ENCODE peak calls at places on chromosomes 7 and 10, in six cellular contexts. J is H9, G is H1, N is IMR-90, H is mesendoderm, K is neuronal stem cell. R is an unnamed sample.

GRCh38 chr10:70579234-70580002 is 23.1 kb downstream of the PRF1 start:
- DNase-seq in J (no peak), H (no peak), G (no peak), N (no peak), K (no peak), R (no peak)

GRCh38 chr10:93079663-93080349 is 6.1 kb downstream of the CYP26A1 start:
- DNase-seq in G (no peak), J (no peak), N (no peak), K (no peak), H (peak; percentile 59), R (no peak)

GRCh38 chr7:107480932-107481331 is 11.1 kb downstream of the GPR22 start:
- DNase-seq in N (no peak), K (no peak), H (no peak), J (no peak), G (no peak), R (no peak)

GRCh38 chr10:93160829-93161228 is 87.1 kb downstream of the CYP26A1 start:
- DNase-seq in J (no peak), H (no peak), K (no peak), N (peak; percentile 39), G (no peak), R (peak; percentile 61)

GRCh38 chr10:60943372-60944158 is 420 bp downstream of the RHOBTB1 start:
- DNase-seq in H (peak; percentile 91), N (peak; percentile 40), G (peak; percentile 81), J (peak; percentile 83), K (peak; percentile 61), R (peak; percentile 87)

GRCh38 chr10:125153693-125154490 is 6.5 kb downstream of the CTBP2 start:
- DNase-seq in J (peak; percentile 23), K (no peak), H (no peak), G (no peak), N (peak; percentile 54), R (peak; percentile 59)

GRCh38 chr10:11789294-11789693 is 33.9 kb upstream of the PROSER2 start:
- DNase-seq in K (no peak), H (no peak), J (no peak), G (no peak), N (no peak), R (no peak)

GRCh38 chr7:30412810-30413504 is 65.6 kb downstream of the NOD1 start:
- DNase-seq in G (peak; percentile 48), K (peak; percentile 53), J (peak; percentile 70), H (peak; percentile 94), N (peak; percentile 83), R (peak; percentile 86)

GRCh38 chr10:26739087-26739631 is 41.7 kb downstream of the PDSS1 start:
- DNase-seq in G (no peak), H (no peak), N (no peak), J (no peak), K (no peak), R (no peak)

GRCh38 chr10:82251222-82251977 is 376.4 kb downstream of the NRG3 start:
- DNase-seq in K (peak; percentile 35), G (no peak), N (no peak), J (peak; percentile 59), H (peak; percentile 96), R (no peak)

GRCh38 chr10:103925591-103925990 is 7.6 kb upstream of the STN1 start:
- DNase-seq in J (no peak), N (no peak), H (no peak), G (no peak), K (no peak), R (no peak)

GRCh38 chr10:129960493-129961273 is 3.4 kb downstream of the EBF3 start:
- DNase-seq in H (no peak), N (no peak), G (no peak), K (peak; percentile 21), J (no peak), R (no peak)

GRCh38 chr7:156497776-156498509 is 142.6 kb upstream of the RNF32 start:
- DNase-seq in H (no peak), J (no peak), G (no peak), K (no peak), N (no peak), R (no peak)

DNA sequence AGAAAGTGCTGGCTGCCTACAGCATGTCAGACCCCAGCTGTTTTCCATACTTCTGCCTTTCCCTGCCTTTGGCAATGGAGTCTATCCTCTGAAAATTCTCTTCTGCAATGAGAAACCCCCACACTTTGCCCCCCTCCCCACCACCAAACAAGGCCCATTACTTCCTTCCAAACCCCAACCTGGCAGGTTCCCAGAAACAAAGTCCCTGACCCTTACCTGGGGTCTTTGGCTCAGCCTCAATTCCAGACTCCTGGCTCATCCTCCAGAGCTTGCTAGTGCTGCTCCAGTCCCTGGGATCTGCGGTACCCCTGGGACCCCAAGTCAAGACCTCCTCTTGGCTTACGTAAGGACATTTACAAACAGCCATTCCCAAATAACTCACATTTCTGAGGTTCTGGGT is 17.5 kb upstream of the CCL26 start:
- DNase-seq in J (no peak), G (no peak), K (no peak), N (no peak), H (no peak), R (no peak)
- H2BK15ac ChIP-seq in J (no peak overlapping the region), G (no peak overlapping the region), K (no peak overlapping the region), N (no peak overlapping the region), H (no peak overlapping the region), R (no peak overlapping the region)

GRCh38 chr7:80134105-80134535 is 511 bp upstream of the GNAI1 start:
- DNase-seq in G (no peak), K (no peak), H (no peak), J (peak; percentile 62), N (no peak), R (no peak)
- H3K9ac ChIP-seq in G (peak overlapping the region; percentile 47), K (peak overlapping the region; percentile 12), H (peak overlapping the region; percentile 78), J (peak overlapping the region; percentile 78), N (peak overlapping the region; percentile 5), R (peak overlapping the region; percentile 97)

GRCh38 chr7:142629588-142630260 is 119.5 kb upstream of the PRSS1 start:
- DNase-seq in H (peak; percentile 81), K (no peak), J (no peak), G (no peak), N (peak; percentile 61), R (peak; percentile 68)
- H2BK15ac ChIP-seq in H (no peak overlapping the region), K (no peak overlapping the region), J (no peak overlapping the region), G (no peak overlapping the region), N (peak overlapping the region; percentile 31), R (no peak overlapping the region)

DNA sequence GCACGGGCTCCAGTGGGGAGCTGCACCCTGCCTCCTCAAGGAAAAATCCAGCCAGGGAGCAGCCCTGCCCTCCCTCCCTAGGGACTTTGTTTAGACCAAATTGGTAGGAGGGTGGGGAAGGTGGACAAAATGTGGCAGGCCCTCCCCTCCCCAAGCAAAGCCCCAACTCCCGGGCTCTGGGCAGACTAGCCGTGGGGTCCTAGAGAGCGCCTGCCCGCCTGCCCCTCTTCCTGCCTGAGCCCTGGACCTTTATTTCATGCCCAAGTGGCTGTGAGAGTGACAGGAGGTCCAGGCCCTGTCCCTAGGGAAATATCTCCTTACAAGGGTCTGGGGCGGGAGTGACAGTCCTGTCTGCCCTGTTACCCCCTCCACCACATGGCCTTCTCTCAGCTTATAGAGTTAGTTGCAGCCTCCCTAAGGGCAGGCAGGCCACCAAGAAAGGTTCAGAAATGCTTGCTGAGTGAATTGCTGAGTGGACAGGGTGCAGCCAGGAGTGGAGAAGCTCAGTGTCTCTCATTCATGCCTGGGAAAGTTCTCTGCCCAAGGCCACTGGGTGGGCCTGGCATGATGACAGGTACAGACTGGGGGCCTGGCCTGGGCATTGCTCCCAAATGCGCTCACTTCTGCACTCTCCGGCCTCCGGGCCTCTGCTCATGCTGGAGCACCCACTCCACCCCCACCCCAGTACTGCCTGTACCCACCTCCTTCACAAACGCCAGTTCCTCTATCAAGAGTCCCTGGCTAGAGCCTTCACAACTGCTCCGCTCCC is 25.2 kb downstream of the DNAJB12 start:
- DNase-seq in J (no peak), N (no peak), G (no peak), K (no peak), H (no peak), R (no peak)
- H3K9ac ChIP-seq in J (no peak overlapping the region), N (no peak overlapping the region), G (no peak overlapping the region), K (no peak overlapping the region), H (peak overlapping the region; percentile 16), R (no peak overlapping the region)

DNA sequence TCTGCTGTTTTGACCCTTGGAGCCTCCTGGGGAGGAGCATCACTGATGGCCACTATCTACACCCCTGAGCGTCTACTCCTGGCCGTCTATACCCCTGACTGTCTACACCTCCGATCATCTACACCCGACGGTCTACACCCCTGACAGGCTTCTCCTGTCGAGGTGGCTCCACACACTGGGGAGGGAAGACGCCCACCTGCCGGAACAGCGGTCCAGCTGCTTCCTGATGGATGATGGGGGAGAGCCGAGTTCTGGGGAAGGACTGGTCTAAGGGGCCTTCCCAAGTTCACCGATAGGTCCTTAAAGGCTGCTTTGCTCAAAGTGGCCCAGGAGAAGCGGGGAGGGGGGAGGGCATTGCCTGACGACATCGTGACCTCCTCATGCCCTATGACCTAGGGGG is 39.4 kb downstream of the GBX1 start:
- DNase-seq in G (no peak), K (no peak), J (no peak), N (no peak), H (no peak), R (no peak)
- H2BK15ac ChIP-seq in G (no peak overlapping the region), K (no peak overlapping the region), J (no peak overlapping the region), N (no peak overlapping the region), H (no peak overlapping the region), R (no peak overlapping the region)

GRCh38 chr10:72259491-72260214 is 14.1 kb upstream of the DDIT4 start:
- DNase-seq in K (no peak), J (no peak), N (peak; percentile 80), H (peak; percentile 72), G (no peak), R (peak; percentile 70)
- H3K9ac ChIP-seq in K (no peak overlapping the region), J (no peak overlapping the region), N (peak overlapping the region; percentile 76), H (peak overlapping the region; percentile 76), G (peak overlapping the region; percentile 5), R (peak overlapping the region; percentile 65)

DNA sequence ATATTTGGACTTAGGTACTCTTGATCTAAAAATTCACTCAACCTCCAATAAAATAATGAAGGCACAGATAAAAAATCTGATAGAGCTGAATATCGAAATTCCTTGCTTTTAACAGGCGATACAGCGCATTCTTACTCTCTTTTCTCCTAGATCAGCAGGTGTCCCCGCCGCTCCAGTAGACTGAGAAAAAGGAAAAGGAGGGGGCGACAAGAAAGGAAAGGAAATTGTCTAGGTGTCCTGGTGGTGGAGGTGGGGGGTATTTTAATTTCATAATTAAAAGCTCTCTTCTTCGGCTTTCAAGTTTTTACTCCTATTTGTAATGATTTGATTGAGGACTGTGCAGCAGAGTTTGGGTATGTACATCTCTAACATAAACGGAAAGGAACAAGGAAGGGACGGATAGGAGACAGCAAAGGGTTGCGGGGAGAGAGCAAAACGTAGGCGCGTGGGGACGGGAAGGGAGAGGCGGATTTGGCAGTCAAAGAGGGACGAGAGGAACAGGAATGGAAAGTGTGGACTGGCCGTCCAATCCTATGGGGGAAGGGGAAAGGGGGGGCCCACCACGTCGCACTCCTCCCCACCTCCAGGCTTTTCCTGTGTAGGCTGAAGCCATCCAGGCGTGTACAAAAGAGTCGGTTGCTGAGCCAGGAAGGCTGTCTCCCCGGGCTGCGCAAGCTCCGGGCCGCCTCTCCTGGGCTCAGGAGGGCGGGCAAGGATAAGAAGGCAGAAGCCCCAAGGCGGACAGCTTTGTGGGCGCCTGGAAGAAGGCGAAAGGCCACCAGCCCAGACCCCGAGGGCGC is 875 bp upstream of the HECTD2 start:
- DNase-seq in N (peak; percentile 80), K (peak; percentile 73), G (no peak), H (peak; percentile 75), J (peak; percentile 56), R (peak; percentile 86)
- H2BK15ac ChIP-seq in N (peak overlapping the region; percentile 89), K (peak overlapping the region; percentile 88), G (no peak overlapping the region), H (no peak overlapping the region), J (no peak overlapping the region), R (peak overlapping the region; percentile 44)